ENCODE peak calls at places on chromosomes 4 and X, in seven cellular contexts. One of them, this sample, is unnamed.

GRCh38 chr4:129322947-129323346 is 227.0 kb downstream of the C4orf33 start:
- DNase-seq in H1: no peak
- DNase-seq in WTC11: no peak
- DNase-seq in HepG2: no peak
- DNase-seq in HCT116: no peak
- DNase-seq in GM12878: no peak
- DNase-seq in K562: no peak
- DNase-seq in this sample: no peak

GRCh38 chrX:153828308-153828707 is 2.0 kb downstream of the PDZD4 start:
- DNase-seq in H1: no peak
- DNase-seq in WTC11: no peak
- DNase-seq in HepG2: no peak
- DNase-seq in HCT116: no peak
- DNase-seq in GM12878: no peak
- DNase-seq in K562: no peak
- DNase-seq in this sample: peak; percentile 6

GRCh38 chrX:17547658-17548057 is 172.7 kb downstream of the NHS start:
- DNase-seq in GM12878: peak; percentile 56
- DNase-seq in WTC11: no peak
- DNase-seq in K562: peak; percentile 34
- DNase-seq in HCT116: peak; percentile 39
- DNase-seq in H1: no peak
- DNase-seq in HepG2: peak; percentile 4
- DNase-seq in this sample: no peak

GRCh38 chr4:161252520-161253141 is 911.2 kb downstream of the FSTL5 start:
- DNase-seq in K562: peak; percentile 1
- DNase-seq in WTC11: no peak
- DNase-seq in H1: no peak
- DNase-seq in GM12878: peak; percentile 15
- DNase-seq in HepG2: peak; percentile 23
- DNase-seq in HCT116: peak; percentile 28
- DNase-seq in this sample: peak; percentile 13

GRCh38 chr4:56689231-56689630 is 8.1 kb upstream of the HOPX start:
- DNase-seq in GM12878: no peak
- DNase-seq in H1: no peak
- DNase-seq in K562: no peak
- DNase-seq in WTC11: no peak
- DNase-seq in HepG2: no peak
- DNase-seq in HCT116: no peak
- DNase-seq in this sample: no peak

GRCh38 chrX:105471597-105471996 is 251.1 kb upstream of the TEX13A start:
- DNase-seq in HCT116: no peak
- DNase-seq in K562: no peak
- DNase-seq in HepG2: no peak
- DNase-seq in WTC11: no peak
- DNase-seq in GM12878: no peak
- DNase-seq in H1: no peak
- DNase-seq in this sample: no peak

GRCh38 chr4:141684785-141685184 is 48.4 kb downstream of the IL15 start:
- DNase-seq in WTC11: no peak
- DNase-seq in GM12878: no peak
- DNase-seq in H1: no peak
- DNase-seq in HepG2: no peak
- DNase-seq in K562: no peak
- DNase-seq in HCT116: no peak
- DNase-seq in this sample: no peak

GRCh38 chr4:71130827-71131603 is 137.6 kb downstream of the DCK start:
- DNase-seq in K562: no peak
- DNase-seq in H1: no peak
- DNase-seq in GM12878: no peak
- DNase-seq in WTC11: no peak
- DNase-seq in HepG2: no peak
- DNase-seq in HCT116: no peak
- DNase-seq in this sample: no peak

GRCh38 chr4:170248029-170248428 is 158.3 kb upstream of the AADAT start:
- DNase-seq in H1: no peak
- DNase-seq in HepG2: no peak
- DNase-seq in HCT116: no peak
- DNase-seq in K562: no peak
- DNase-seq in GM12878: no peak
- DNase-seq in WTC11: no peak
- DNase-seq in this sample: no peak

GRCh38 chrX:24277405-24277804 is 36.5 kb downstream of the SUPT20HL2 start:
- DNase-seq in HepG2: no peak
- DNase-seq in HCT116: no peak
- DNase-seq in H1: no peak
- DNase-seq in K562: no peak
- DNase-seq in GM12878: no peak
- DNase-seq in WTC11: no peak
- DNase-seq in this sample: no peak

GRCh38 chr4:184143770-184144564 is 73.7 kb downstream of the ENPP6 start:
- DNase-seq in K562: no peak
- DNase-seq in HCT116: no peak
- DNase-seq in H1: no peak
- DNase-seq in WTC11: peak; percentile 68
- DNase-seq in HepG2: no peak
- DNase-seq in GM12878: no peak
- DNase-seq in this sample: no peak

GRCh38 chrX:26581086-26581485 is 365.1 kb downstream of the MAGEB5 start:
- DNase-seq in K562: no peak
- DNase-seq in GM12878: no peak
- DNase-seq in H1: no peak
- DNase-seq in HepG2: no peak
- DNase-seq in WTC11: no peak
- DNase-seq in HCT116: no peak
- DNase-seq in this sample: no peak

GRCh38 chr4:118361192-118361591 is 8.4 kb upstream of the PRSS12 start:
- DNase-seq in H1: no peak
- DNase-seq in HCT116: no peak
- DNase-seq in K562: no peak
- DNase-seq in WTC11: no peak
- DNase-seq in GM12878: no peak
- DNase-seq in HepG2: no peak
- DNase-seq in this sample: no peak

GRCh38 chr4:33316578-33316977 is 2596.4 kb downstream of the PCDH7 start:
- DNase-seq in GM12878: no peak
- DNase-seq in HCT116: no peak
- DNase-seq in K562: no peak
- DNase-seq in HepG2: no peak
- DNase-seq in H1: no peak
- DNase-seq in WTC11: no peak
- DNase-seq in this sample: no peak

GRCh38 chrX:153953342-153953830 is 8.9 kb upstream of the RENBP start:
- DNase-seq in HepG2: peak; percentile 14
- DNase-seq in GM12878: no peak
- DNase-seq in WTC11: peak; percentile 82
- DNase-seq in HCT116: no peak
- DNase-seq in H1: peak; percentile 91
- DNase-seq in K562: peak; percentile 77
- DNase-seq in this sample: peak; percentile 88

GRCh38 chr4:80990851-80991250 is 39.7 kb upstream of the BMP3 start:
- DNase-seq in HepG2: no peak
- DNase-seq in GM12878: no peak
- DNase-seq in H1: no peak
- DNase-seq in K562: no peak
- DNase-seq in HCT116: no peak
- DNase-seq in WTC11: peak; percentile 13
- DNase-seq in this sample: no peak

GRCh38 chr4:101835121-101835904 is 44.8 kb downstream of the BANK1 start:
- DNase-seq in GM12878: no peak
- DNase-seq in HepG2: peak; percentile 15
- DNase-seq in WTC11: no peak
- DNase-seq in K562: no peak
- DNase-seq in HCT116: no peak
- DNase-seq in H1: no peak
- DNase-seq in this sample: no peak

GRCh38 chrX:34629572-34629971 is 27.5 kb downstream of the TMEM47 start:
- DNase-seq in WTC11: no peak
- DNase-seq in GM12878: no peak
- DNase-seq in K562: no peak
- DNase-seq in H1: no peak
- DNase-seq in HepG2: no peak
- DNase-seq in HCT116: no peak
- DNase-seq in this sample: no peak

GRCh38 chr4:89000844-89001360 is 56.1 kb downstream of the FAM13A start:
- DNase-seq in WTC11: no peak
- DNase-seq in H1: no peak
- DNase-seq in K562: peak; percentile 68
- DNase-seq in HepG2: peak; percentile 44
- DNase-seq in GM12878: no peak
- DNase-seq in HCT116: no peak
- DNase-seq in this sample: peak; percentile 38

GRCh38 chr4:76339364-76339763 is 32.8 kb downstream of the STBD1 start:
- DNase-seq in GM12878: no peak
- DNase-seq in HCT116: no peak
- DNase-seq in K562: no peak
- DNase-seq in HepG2: peak; percentile 3
- DNase-seq in H1: no peak
- DNase-seq in WTC11: no peak
- DNase-seq in this sample: no peak

GRCh38 chr4:119300072-119300387 is 21.9 kb downstream of the FABP2 start:
- DNase-seq in GM12878: peak; percentile 13
- DNase-seq in HCT116: no peak
- DNase-seq in K562: peak; percentile 59
- DNase-seq in HepG2: no peak
- DNase-seq in WTC11: peak; percentile 14
- DNase-seq in H1: no peak
- DNase-seq in this sample: peak; percentile 21

GRCh38 chr4:131450572-131451209 is 1698.4 kb upstream of the PCDH10 start:
- DNase-seq in H1: no peak
- DNase-seq in GM12878: no peak
- DNase-seq in WTC11: no peak
- DNase-seq in K562: no peak
- DNase-seq in HepG2: no peak
- DNase-seq in HCT116: no peak
- DNase-seq in this sample: no peak

GRCh38 chr4:26590639-26591038 is 6.8 kb downstream of the TBC1D19 start:
- DNase-seq in HCT116: peak; percentile 60
- DNase-seq in GM12878: no peak
- DNase-seq in HepG2: no peak
- DNase-seq in H1: no peak
- DNase-seq in K562: no peak
- DNase-seq in WTC11: no peak
- DNase-seq in this sample: no peak

GRCh38 chrX:153944140-153944799 is at the start of gene RENBP:
- DNase-seq in WTC11: peak; percentile 57
- DNase-seq in H1: no peak
- DNase-seq in GM12878: no peak
- DNase-seq in HCT116: no peak
- DNase-seq in K562: peak; percentile 77
- DNase-seq in HepG2: no peak
- DNase-seq in this sample: no peak

GRCh38 chr4:177012918-177013545 is 220.3 kb upstream of the VEGFC start:
- DNase-seq in HCT116: no peak
- DNase-seq in WTC11: no peak
- DNase-seq in GM12878: no peak
- DNase-seq in K562: no peak
- DNase-seq in H1: no peak
- DNase-seq in HepG2: no peak
- DNase-seq in this sample: no peak

GRCh38 chr4:98522062-98522461 is 136.3 kb downstream of the TSPAN5 start:
- DNase-seq in H1: no peak
- DNase-seq in HCT116: no peak
- DNase-seq in WTC11: no peak
- DNase-seq in HepG2: no peak
- DNase-seq in K562: no peak
- DNase-seq in GM12878: no peak
- DNase-seq in this sample: no peak

GRCh38 chr4:167025651-167026050 is 208.6 kb downstream of the SPOCK3 start:
- DNase-seq in HepG2: peak; percentile 8
- DNase-seq in K562: no peak
- DNase-seq in HCT116: no peak
- DNase-seq in WTC11: no peak
- DNase-seq in H1: no peak
- DNase-seq in GM12878: no peak
- DNase-seq in this sample: no peak

GRCh38 chrX:50814701-50815476 is 895 bp upstream of the SHROOM4 start:
- DNase-seq in GM12878: no peak
- DNase-seq in HCT116: no peak
- DNase-seq in HepG2: no peak
- DNase-seq in WTC11: no peak
- DNase-seq in K562: no peak
- DNase-seq in H1: no peak
- DNase-seq in this sample: no peak

GRCh38 chr4:89288430-89288829 is 19.2 kb downstream of the GPRIN3 start:
- DNase-seq in WTC11: no peak
- DNase-seq in GM12878: no peak
- DNase-seq in HCT116: no peak
- DNase-seq in HepG2: no peak
- DNase-seq in K562: no peak
- DNase-seq in H1: no peak
- DNase-seq in this sample: no peak

GRCh38 chr4:25578431-25578830 is 77.2 kb upstream of the SLC34A2 start:
- DNase-seq in WTC11: no peak
- DNase-seq in H1: no peak
- DNase-seq in HCT116: no peak
- DNase-seq in HepG2: no peak
- DNase-seq in K562: no peak
- DNase-seq in GM12878: no peak
- DNase-seq in this sample: no peak
- TF ChIP-seq SP1 in WTC11: no peak
- TF ChIP-seq SP1 in H1: peak; percentile 38
- TF ChIP-seq SP1 in HCT116: no peak
- TF ChIP-seq SP1 in HepG2: no peak
- TF ChIP-seq SP1 in K562: no peak
- TF ChIP-seq SP1 in GM12878: no peak
- TF ChIP-seq SP1 in this sample: no peak

GRCh38 chrX:99398578-99398977 is 1011.5 kb downstream of the PCDH19 start:
- DNase-seq in HepG2: no peak
- DNase-seq in GM12878: no peak
- DNase-seq in HCT116: no peak
- DNase-seq in WTC11: no peak
- DNase-seq in K562: no peak
- DNase-seq in H1: no peak
- DNase-seq in this sample: no peak
- TF ChIP-seq SP1 in HepG2: no peak
- TF ChIP-seq SP1 in GM12878: no peak
- TF ChIP-seq SP1 in HCT116: no peak
- TF ChIP-seq SP1 in WTC11: no peak
- TF ChIP-seq SP1 in K562: no peak
- TF ChIP-seq SP1 in H1: no peak
- TF ChIP-seq SP1 in this sample: no peak

GRCh38 chrX:119417842-119418241 is 18.7 kb downstream of the SLC25A43 start:
- DNase-seq in HepG2: peak; percentile 21
- DNase-seq in H1: no peak
- DNase-seq in GM12878: no peak
- DNase-seq in HCT116: no peak
- DNase-seq in WTC11: no peak
- DNase-seq in K562: peak; percentile 25
- DNase-seq in this sample: peak; percentile 50
- TF ChIP-seq SP1 in HepG2: no peak
- TF ChIP-seq SP1 in H1: no peak
- TF ChIP-seq SP1 in GM12878: no peak
- TF ChIP-seq SP1 in HCT116: no peak
- TF ChIP-seq SP1 in WTC11: no peak
- TF ChIP-seq SP1 in K562: no peak
- TF ChIP-seq SP1 in this sample: no peak

GRCh38 chr4:8738471-8738931 is 133.1 kb downstream of the HMX1 start:
- DNase-seq in K562: no peak
- DNase-seq in WTC11: no peak
- DNase-seq in GM12878: no peak
- DNase-seq in H1: no peak
- DNase-seq in HCT116: no peak
- DNase-seq in HepG2: no peak
- DNase-seq in this sample: no peak
- TF ChIP-seq SP1 in K562: no peak
- TF ChIP-seq SP1 in WTC11: no peak
- TF ChIP-seq SP1 in GM12878: no peak
- TF ChIP-seq SP1 in H1: no peak
- TF ChIP-seq SP1 in HCT116: no peak
- TF ChIP-seq SP1 in HepG2: no peak
- TF ChIP-seq SP1 in this sample: no peak

GRCh38 chrX:63658920-63659319 is 126.1 kb downstream of the ARHGEF9 start:
- DNase-seq in HCT116: no peak
- DNase-seq in K562: no peak
- DNase-seq in GM12878: no peak
- DNase-seq in HepG2: no peak
- DNase-seq in H1: no peak
- DNase-seq in WTC11: no peak
- DNase-seq in this sample: no peak
- TF ChIP-seq SP1 in HCT116: no peak
- TF ChIP-seq SP1 in K562: no peak
- TF ChIP-seq SP1 in GM12878: no peak
- TF ChIP-seq SP1 in HepG2: no peak
- TF ChIP-seq SP1 in H1: no peak
- TF ChIP-seq SP1 in WTC11: no peak
- TF ChIP-seq SP1 in this sample: no peak

This sample was measured in HEK293T.